ENCODE peak calls at places on chromosome 22, in four cellular contexts. O, M, E and W are unnamed samples.
A peak's percentile ranks its signal among the peaks of the same experiment; 100 is the strongest.

GRCh38 chr22:25774575-25775026 is 32.6 kb downstream of the MYO18B start:
- DNase-seq in O (no peak), M (no peak), E (no peak), W (peak; percentile 46)

GRCh38 chr22:39239561-39240423 is 5.0 kb downstream of the PDGFB start:
- DNase-seq in O (no peak), M (no peak), E (no peak), W (no peak)

GRCh38 chr22:24070553-24070952 is 59.4 kb downstream of the CABIN1 start:
- DNase-seq in O (no peak), M (no peak), E (no peak), W (no peak)

GRCh38 chr22:20000246-20001081 is 16.2 kb downstream of the ARVCF start:
- DNase-seq in O (no peak), M (no peak), E (no peak), W (no peak)

GRCh38 chr22:23534201-23534850 is 45.8 kb downstream of the IGLL1 start:
- DNase-seq in O (no peak), M (peak; percentile 19), E (no peak), W (no peak)

GRCh38 chr22:42397332-42398246 is 34.6 kb downstream of the NFAM1 start:
- DNase-seq in O (no peak), M (no peak), E (no peak), W (no peak)

GRCh38 chr22:46867106-46867505 is 104.7 kb downstream of the TBC1D22A start:
- DNase-seq in O (no peak), M (no peak), E (no peak), W (no peak)

GRCh38 chr22:25083414-25084166 is 116.1 kb upstream of the CRYBB3 start:
- DNase-seq in O (no peak), M (no peak), E (no peak), W (no peak)

GRCh38 chr22:17095538-17095937 is 10.7 kb downstream of the IL17RA start:
- DNase-seq in O (no peak), M (no peak), E (no peak), W (no peak)

GRCh38 chr22:46054091-46054877 is 77.3 kb upstream of the WNT7B start:
- DNase-seq in O (no peak), M (peak; percentile 77), E (peak; percentile 83), W (no peak)

GRCh38 chr22:23204541-23205157 is 24.3 kb downstream of the BCR start:
- DNase-seq in O (no peak), M (no peak), E (no peak), W (no peak)

GRCh38 chr22:22802346-22802970 is 85.2 kb upstream of the IGLL5 start:
- DNase-seq in O (no peak), M (no peak), E (no peak), W (no peak)

GRCh38 chr22:26416670-26417270 is 12.3 kb upstream of the ASPHD2 start:
- DNase-seq in O (peak; percentile 39), M (peak; percentile 73), E (peak; percentile 63), W (no peak)

GRCh38 chr22:50305658-50306566 is 1.5 kb downstream of the PLXNB2 start:
- DNase-seq in O (peak; percentile 90), M (peak; percentile 98), E (peak; percentile 89), W (peak; percentile 43)

GRCh38 chr22:49006207-49007012 is 821.3 kb downstream of the BRD1 start:
- DNase-seq in O (no peak), M (no peak), E (no peak), W (no peak)

GRCh38 chr22:22855617-22856308 is 31.9 kb upstream of the IGLL5 start:
- DNase-seq in O (no peak), M (peak; percentile 21), E (no peak), W (no peak)

GRCh38 chr22:27581241-27581640 is 220.3 kb downstream of the MN1 start:
- DNase-seq in O (no peak), M (no peak), E (no peak), W (no peak)

GRCh38 chr22:27581688-27582087 is 219.9 kb downstream of the MN1 start:
- DNase-seq in O (peak; percentile 48), M (peak; percentile 47), E (no peak), W (peak; percentile 14)

GRCh38 chr22:27577570-27577969 is 224.0 kb downstream of the MN1 start:
- DNase-seq in O (no peak), M (no peak), E (no peak), W (no peak)

GRCh38 chr22:27578937-27579617 is 222.5 kb downstream of the MN1 start:
- DNase-seq in O (no peak), M (peak; percentile 68), E (no peak), W (no peak)

GRCh38 chr22:27580311-27580897 is 221.2 kb downstream of the MN1 start:
- DNase-seq in O (no peak), M (no peak), E (no peak), W (no peak)
- TF ChIP-seq CTCF in O (no peak), M (no peak), E (no peak), W (no peak)

GRCh38 chr22:36873614-36874308 is 13.0 kb downstream of the NCF4 start:
- DNase-seq in O (no peak), M (peak; percentile 85), E (peak; percentile 20), W (no peak)
- TF ChIP-seq CTCF in O (peak; percentile 55), M (peak; percentile 80), E (peak; percentile 52), W (peak; percentile 19)

DNA sequence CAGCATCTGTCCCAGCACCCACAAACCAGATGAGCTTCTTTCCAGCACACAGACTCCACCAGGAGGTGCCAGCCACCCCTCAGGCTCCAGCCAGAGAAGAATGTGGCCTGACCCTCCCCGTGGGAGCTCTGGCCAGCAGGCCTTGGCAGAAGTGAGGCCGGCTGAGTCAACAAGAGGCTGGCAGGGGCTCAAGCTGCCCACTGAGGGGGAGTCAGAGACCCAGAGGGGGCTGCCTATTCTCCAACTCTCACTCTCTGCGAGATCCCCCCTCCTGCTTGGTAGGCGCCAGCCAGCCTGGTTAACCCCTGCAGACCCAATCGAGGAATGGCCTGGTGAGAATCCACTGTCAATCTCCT is 10.6 kb upstream of the CDC42EP1 start:
- DNase-seq in O (no peak), M (peak; percentile 73), E (peak; percentile 69), W (peak; percentile 89)
- TF ChIP-seq CTCF in O (peak; percentile 34), M (peak; percentile 49), E (peak; percentile 52), W (peak; percentile 62)

DNA sequence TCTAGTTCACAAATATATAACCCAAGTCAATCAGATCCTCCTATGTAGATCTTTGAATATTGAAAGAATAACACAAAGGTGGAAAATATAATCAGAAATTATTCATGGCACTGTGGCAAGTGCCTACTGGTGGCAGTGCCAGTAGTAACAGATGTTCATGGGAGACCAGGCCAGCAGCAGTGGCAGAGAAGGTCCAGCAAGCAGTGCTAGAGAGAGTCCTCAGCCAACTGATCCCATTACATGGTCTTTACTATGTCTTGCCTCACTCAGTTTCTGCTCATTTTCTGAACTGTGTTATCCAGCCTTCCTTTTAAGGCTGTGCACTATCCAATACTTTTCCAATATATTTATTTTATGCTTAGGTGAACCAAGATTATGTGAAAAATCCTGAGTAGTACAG is 124.9 kb downstream of the MRTFA start:
- DNase-seq in O (no peak), M (peak; percentile 38), E (no peak), W (peak; percentile 32)
- TF ChIP-seq CTCF in O (no peak), M (peak; percentile 10), E (no peak), W (no peak)

GRCh38 chr22:29827091-29827490 is 11.0 kb downstream of the ASCC2 start:
- DNase-seq in O (no peak), M (no peak), E (no peak), W (no peak)

GRCh38 chr22:29831186-29831921 is 6.7 kb downstream of the ASCC2 start:
- DNase-seq in O (no peak), M (no peak), E (no peak), W (no peak)

GRCh38 chr22:29830585-29830984 is 7.5 kb downstream of the ASCC2 start:
- DNase-seq in O (no peak), M (no peak), E (no peak), W (no peak)

GRCh38 chr22:29833392-29833949 is 4.6 kb downstream of the ASCC2 start:
- DNase-seq in O (no peak), M (no peak), E (no peak), W (no peak)

DNA sequence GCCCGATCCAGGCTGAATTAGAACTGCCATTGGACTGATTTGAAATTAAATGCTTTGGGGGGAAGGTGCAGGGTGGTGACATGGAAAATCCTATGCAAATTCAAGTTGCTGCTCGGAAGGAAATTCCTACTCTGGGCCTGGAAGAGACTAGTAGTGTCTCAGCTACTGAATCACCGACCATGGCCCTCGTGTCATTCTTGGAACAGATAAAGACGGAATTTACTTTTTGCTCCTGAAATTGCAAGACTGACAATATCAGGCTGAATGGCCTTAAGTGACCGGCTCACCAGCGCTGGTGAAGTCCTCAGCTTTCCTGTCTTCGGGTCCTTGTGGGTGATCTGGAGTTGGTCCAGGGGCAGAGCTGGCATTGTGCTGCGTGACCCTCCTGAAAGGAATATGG is 6.1 kb downstream of the ASCC2 start:
- DNase-seq in O (no peak), M (no peak), E (no peak), W (no peak)
- TF ChIP-seq CTCF in O (no peak), M (no peak), E (no peak), W (no peak)